ENCODE peak calls at places on chromosomes 5 and 9, in four cellular contexts. D is IMR-90, F is GM12878, C is K562. Q is an unnamed sample.

GRCh38 chr9:92385953-92386352 is 18.4 kb downstream of the OGN start:
- DNase-seq in F (no peak), C (no peak), D (peak; percentile 29), Q (no peak)

GRCh38 chr9:110066929-110067716 is 140.8 kb downstream of the C9orf152 start:
- DNase-seq in C (no peak), F (no peak), D (no peak), Q (no peak)

GRCh38 chr9:132823370-132824144 is 54.5 kb downstream of the AK8 start:
- DNase-seq in C (no peak), F (no peak), D (no peak), Q (no peak)

GRCh38 chr5:122972877-122973276 is 63.6 kb downstream of the PPIC start:
- DNase-seq in F (no peak), C (no peak), D (peak; percentile 75), Q (no peak)

GRCh38 chr5:54867310-54867944 is 118.0 kb downstream of the ESM1 start:
- DNase-seq in D (peak; percentile 75), C (peak; percentile 53), F (no peak), Q (peak; percentile 61)

GRCh38 chr9:133862585-133863041 is 124.5 kb upstream of the SARDH start:
- DNase-seq in F (no peak), C (no peak), D (no peak), Q (no peak)

GRCh38 chr5:1791176-1791575 is 8.5 kb downstream of the MRPL36 start:
- DNase-seq in C (no peak), D (no peak), F (no peak), Q (no peak)

GRCh38 chr5:162593881-162594280 is 526.3 kb downstream of the GABRG2 start:
- DNase-seq in C (peak; percentile 1), F (no peak), D (no peak), Q (peak; percentile 9)

GRCh38 chr9:128120741-128121465 is 6.6 kb downstream of the PTGES2 start:
- DNase-seq in F (no peak), D (no peak), C (no peak), Q (no peak)

GRCh38 chr9:5195450-5195849 is 10.0 kb upstream of the INSL6 start:
- DNase-seq in D (no peak), F (no peak), C (no peak), Q (no peak)

GRCh38 chr9:1086517-1086916 is 36.4 kb downstream of the DMRT2 start:
- DNase-seq in D (no peak), C (no peak), F (no peak), Q (no peak)

GRCh38 chr5:98940586-98940985 is 11.8 kb upstream of the CHD1 start:
- DNase-seq in C (no peak), D (peak; percentile 10), F (no peak), Q (no peak)

GRCh38 chr5:60161340-60161934 is 267.9 kb upstream of the PDE4D start:
- DNase-seq in D (peak; percentile 19), C (no peak), F (peak; percentile 4), Q (peak; percentile 42)

GRCh38 chr5:142800776-142801494 is 30.8 kb downstream of the ARHGAP26 start:
- DNase-seq in F (peak; percentile 48), C (no peak), D (no peak), Q (no peak)

GRCh38 chr5:56481147-56481997 is 248.2 kb upstream of the ANKRD55 start:
- DNase-seq in D (peak; percentile 54), C (no peak), F (peak; percentile 23), Q (peak; percentile 70)

GRCh38 chr5:159273923-159274322 is 10.8 kb downstream of the UBLCP1 start:
- DNase-seq in D (no peak), F (no peak), C (no peak), Q (no peak)

GRCh38 chr5:128216285-128216684 is 132.7 kb downstream of the SLC12A2 start:
- DNase-seq in C (no peak), F (no peak), D (no peak), Q (no peak)

GRCh38 chr9:124834586-124834985 is 18.7 kb upstream of the WDR38 start:
- DNase-seq in C (no peak), F (no peak), D (peak; percentile 67), Q (peak; percentile 36)

GRCh38 chr5:163532203-163532892 is 26.9 kb downstream of the MAT2B start:
- DNase-seq in F (no peak), C (no peak), D (no peak), Q (peak; percentile 20)

GRCh38 chr5:157820593-157821252 is 38.2 kb downstream of the CLINT1 start:
- DNase-seq in D (peak; percentile 65), F (no peak), C (peak; percentile 56), Q (peak; percentile 19)

GRCh38 chr5:126483156-126483555 is 59.9 kb downstream of the GRAMD2B start:
- DNase-seq in F (no peak), C (no peak), D (peak; percentile 54), Q (no peak)

GRCh38 chr5:4411664-4412063 is 728.5 kb upstream of the ADAMTS16 start:
- DNase-seq in F (no peak), C (no peak), D (no peak), Q (no peak)
- TF ChIP-seq MXI1 in F (no peak), C (no peak), D (no peak), Q (no peak)

DNA sequence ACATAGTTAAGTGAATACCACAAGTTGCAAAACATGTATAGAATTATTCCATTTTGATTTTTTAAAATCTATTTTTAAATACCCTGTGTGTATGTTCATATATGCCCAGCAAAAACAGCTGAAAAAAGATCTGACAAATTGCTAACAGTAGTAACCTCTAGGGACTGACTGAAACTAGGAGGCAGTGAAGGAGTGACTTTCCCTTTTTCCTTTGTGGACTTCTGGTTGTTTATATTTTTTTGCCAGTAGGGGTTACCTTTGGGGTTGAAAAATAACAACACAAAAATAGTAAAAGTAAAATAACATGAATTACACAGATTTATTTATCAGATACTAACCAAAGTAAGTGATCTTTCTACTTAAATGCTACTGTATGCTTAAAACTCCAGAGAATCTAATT is 2.9 kb downstream of the MEGF9 start:
- DNase-seq in C (peak; percentile 31), F (no peak), D (no peak), Q (no peak)
- TF ChIP-seq RCOR1 in C (no peak), F (no peak), D (no peak), Q (no peak)

DNA sequence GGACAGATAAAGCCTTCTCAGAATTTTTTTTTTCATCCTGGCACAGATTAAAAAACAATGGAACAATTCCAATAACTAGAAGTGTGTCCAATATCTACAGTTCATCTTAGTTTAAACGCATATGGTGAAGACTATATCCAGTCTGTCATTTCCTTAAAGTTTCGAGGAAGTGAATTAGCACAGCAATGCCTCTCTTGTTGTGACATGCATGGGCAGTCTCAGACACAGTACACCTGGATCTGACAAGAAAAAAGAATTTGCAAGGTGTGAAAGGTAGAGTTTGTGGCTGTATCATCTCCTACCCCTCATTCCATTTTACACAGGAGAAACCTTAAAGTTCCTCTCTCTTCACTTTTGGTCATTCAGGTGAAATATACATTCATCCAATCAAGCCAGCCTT is 100.6 kb upstream of the ADAMTS19 start:
- DNase-seq in C (no peak), F (no peak), D (no peak), Q (no peak)
- TF ChIP-seq CTCF in C (no peak), F (no peak), D (no peak), Q (no peak)

GRCh38 chr5:10736808-10737207 is 24.2 kb downstream of the DAP start:
- DNase-seq in F (no peak), C (no peak), D (no peak), Q (no peak)

GRCh38 chr5:10734050-10734709 is 26.9 kb downstream of the DAP start:
- DNase-seq in C (peak; percentile 95), F (no peak), D (no peak), Q (no peak)

GRCh38 chr5:10736354-10736753 is 24.7 kb downstream of the DAP start:
- DNase-seq in F (no peak), C (no peak), D (no peak), Q (no peak)

GRCh38 chr5:10734832-10735231 is 26.2 kb downstream of the DAP start:
- DNase-seq in C (peak; percentile 41), D (no peak), F (no peak), Q (no peak)

GRCh38 chr5:10735569-10736255 is 25.3 kb downstream of the DAP start:
- DNase-seq in D (no peak), C (peak; percentile 70), F (no peak), Q (no peak)
- TF ChIP-seq MXI1 in D (no peak), C (no peak), F (no peak), Q (no peak)

DNA sequence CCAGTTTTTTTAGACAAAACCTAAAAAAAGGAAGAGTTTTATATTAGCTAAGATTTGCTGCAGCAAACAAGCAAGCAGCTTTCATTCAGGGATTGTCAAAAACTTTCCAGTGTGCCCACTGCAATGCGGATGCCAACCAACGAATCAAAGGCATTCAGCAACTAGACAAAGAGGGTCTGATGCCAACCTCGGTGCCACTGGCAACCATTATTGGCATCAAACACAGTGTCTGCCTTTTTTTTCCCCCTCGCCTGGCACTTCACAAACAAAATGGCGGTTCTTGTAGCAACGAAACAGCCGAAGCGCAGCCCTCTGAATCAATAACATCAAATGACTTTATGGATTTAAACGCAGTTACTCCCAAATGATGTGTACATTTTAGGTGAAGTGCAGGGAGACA is 10.4 kb downstream of the NFIB start:
- DNase-seq in F (no peak), D (no peak), C (no peak), Q (no peak)
- TF ChIP-seq RCOR1 in F (no peak), D (no peak), C (no peak), Q (no peak)

Q was measured in SK-N-SH.